ENCODE peak calls at places on chromosomes 4 and X, in six cellular contexts. P is transverse colon; D is CD4-positive, alpha-beta T cell; X is endothelial cell; C is IMR-90; T is suprapubic skin. G is an unnamed sample.

GRCh38 chrX:97074400-97074799 is 190.7 kb downstream of the RPA4 start:
- DNase-seq in P (no peak), D (no peak), X (no peak), C (peak; percentile 64), T (no peak), G (no peak)

GRCh38 chrX:151184705-151185104 is 8.3 kb downstream of the GPR50 start:
- DNase-seq in P (no peak), D (no peak), X (no peak), C (no peak), T (no peak), G (no peak)

GRCh38 chr4:151905197-151905596 is 144.4 kb upstream of the GATB start:
- DNase-seq in P (no peak), D (no peak), X (no peak), C (no peak), T (no peak), G (no peak)

GRCh38 chrX:136779346-136779781 is 1.4 kb downstream of the ARHGEF6 start:
- DNase-seq in P (no peak), D (no peak), X (no peak), C (no peak), T (no peak), G (no peak)

GRCh38 chr4:73379946-73380345 is 24.1 kb upstream of the ALB start:
- DNase-seq in P (no peak), D (no peak), X (no peak), C (no peak), T (no peak), G (no peak)

GRCh38 chr4:183264614-183265013 is 55.5 kb downstream of the CLDN22 start:
- DNase-seq in P (no peak), D (no peak), X (no peak), C (peak; percentile 87), T (no peak), G (no peak)

GRCh38 chrX:11786862-11787261 is 28.8 kb downstream of the MSL3 start:
- DNase-seq in P (no peak), D (no peak), X (no peak), C (peak; percentile 4), T (no peak), G (no peak)

GRCh38 chr4:20044502-20044911 is 207.2 kb upstream of the SLIT2 start:
- DNase-seq in P (no peak), D (no peak), X (no peak), C (peak; percentile 50), T (no peak), G (no peak)

GRCh38 chr4:151409470-151410313 is 716 bp downstream of the FHIP1A start:
- DNase-seq in P (peak; percentile 64), D (no peak), X (peak; percentile 9), C (no peak), T (peak; percentile 72), G (peak; percentile 68)

GRCh38 chr4:33696586-33696985 is 2547.7 kb downstream of the ARAP2 start:
- DNase-seq in P (no peak), D (no peak), X (no peak), C (no peak), T (no peak), G (no peak)

DNA sequence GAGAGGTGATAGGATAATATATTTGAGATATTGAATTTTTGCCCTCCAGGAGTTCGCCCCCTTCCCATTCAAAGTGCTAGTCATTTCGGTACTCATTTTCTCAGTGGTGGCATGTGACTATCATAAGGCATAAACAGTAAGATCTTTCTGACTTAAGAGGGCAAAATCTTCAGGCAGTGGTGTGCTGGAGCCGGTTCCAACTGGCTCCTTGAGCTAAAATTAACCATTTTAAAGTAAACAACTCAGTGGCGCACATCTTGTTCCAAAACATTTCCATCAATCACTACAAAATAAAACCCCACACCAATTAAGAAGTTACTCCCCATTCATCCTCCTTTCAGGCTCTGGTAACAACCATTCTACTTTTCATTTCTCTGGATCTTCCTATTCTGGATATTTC is 43.3 kb downstream of the LUZP4 start:
- DNase-seq in P (no peak), D (no peak), X (no peak), C (no peak), T (no peak), G (no peak)
- TF ChIP-seq CTCF in P (no peak), D (no peak), X (no peak), C (no peak), T (no peak), G (no peak)

GRCh38 chrX:100512471-100512870 is 72.3 kb upstream of the TNMD start:
- DNase-seq in P (no peak), D (no peak), X (no peak), C (peak; percentile 1), T (no peak), G (no peak)
- TF ChIP-seq CTCF in P (peak; percentile 53), D (peak; percentile 65), X (peak; percentile 56), C (peak; percentile 51), T (peak; percentile 30), G (no peak)

GRCh38 chrX:109922183-109922582 is 80.7 kb upstream of the TMEM164 start:
- DNase-seq in P (no peak), D (no peak), X (no peak), C (no peak), T (no peak), G (no peak)
- TF ChIP-seq CTCF in P (no peak), D (no peak), X (no peak), C (no peak), T (no peak), G (no peak)

DNA sequence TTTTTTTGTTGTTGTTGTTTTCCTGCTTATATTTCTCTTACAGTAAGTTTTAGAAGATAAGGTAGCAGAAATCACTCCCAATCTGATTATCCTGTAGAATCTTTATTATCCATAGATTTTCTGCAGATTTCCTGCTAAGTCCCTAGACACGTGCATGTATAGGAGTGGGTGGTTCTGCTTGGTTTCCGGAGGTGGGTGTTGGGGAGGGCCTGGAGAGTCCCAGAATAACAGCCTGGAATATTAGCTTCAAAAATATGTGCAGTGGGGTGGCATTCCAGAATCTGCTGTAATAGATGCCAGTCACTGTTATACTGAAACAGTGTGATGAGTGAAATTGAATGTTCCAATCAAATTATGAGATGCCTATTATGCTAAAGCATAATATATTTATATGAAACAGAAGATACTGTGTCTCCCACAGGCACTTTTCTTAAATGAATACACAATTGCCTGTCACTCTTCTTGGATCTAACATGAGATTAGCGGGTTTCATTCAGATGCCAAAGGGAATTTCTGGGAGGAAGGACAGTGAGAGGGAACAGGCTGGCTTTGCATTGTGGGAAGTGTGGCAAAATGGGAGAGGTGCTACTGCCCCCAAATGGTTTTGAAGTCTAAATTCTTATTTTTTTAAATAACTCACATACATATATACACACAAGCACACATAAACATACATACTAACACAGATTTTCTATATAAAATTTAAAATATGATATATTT is 37.6 kb downstream of the C4orf50 start:
- DNase-seq in P (no peak), D (no peak), X (no peak), C (no peak), T (no peak), G (no peak)
- TF ChIP-seq CTCF in P (no peak), D (no peak), X (no peak), C (no peak), T (no peak), G (no peak)

DNA sequence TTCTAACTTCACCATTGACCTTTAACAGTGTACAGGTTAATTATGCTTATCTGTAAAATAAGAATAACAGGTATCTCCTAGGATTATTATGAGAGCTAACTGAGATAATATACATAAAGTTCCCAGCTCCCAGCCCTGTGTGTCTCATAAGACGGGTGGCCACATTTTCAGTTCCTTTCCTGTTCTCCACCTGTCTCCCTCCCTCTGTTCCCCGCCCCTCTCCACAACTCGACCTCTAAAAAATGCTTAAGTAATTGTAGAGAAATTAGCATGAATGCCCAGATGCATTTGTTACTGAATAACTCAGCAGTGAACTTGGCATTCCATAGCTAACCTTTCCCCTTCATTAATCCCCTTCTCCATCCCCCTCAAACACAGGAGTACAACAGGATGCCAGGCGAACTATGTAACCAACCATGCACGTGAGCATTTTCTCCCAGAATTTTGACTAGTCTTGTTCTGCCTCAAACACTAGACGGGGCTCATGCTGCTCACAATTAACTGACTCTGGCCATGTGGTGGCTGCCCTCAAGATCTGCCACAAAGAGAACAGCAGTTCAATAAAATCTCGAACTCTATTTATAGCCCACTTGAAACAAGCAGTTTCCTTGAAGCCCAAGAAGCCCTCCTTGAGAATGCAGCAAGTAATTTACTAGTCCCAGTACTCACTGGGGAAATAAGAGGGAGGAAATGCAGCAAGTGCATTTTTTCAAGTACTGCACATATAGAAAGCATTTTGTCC is 351.2 kb downstream of the ARHGAP24 start:
- DNase-seq in P (peak; percentile 24), D (no peak), X (peak; percentile 11), C (peak; percentile 58), T (no peak), G (peak; percentile 41)
- TF ChIP-seq CTCF in P (peak; percentile 21), D (no peak), X (no peak), C (peak; percentile 21), T (no peak), G (no peak)

G was measured in mucosa of descending colon.